ENCODE peak calls at places on chromosome 20, in six cellular contexts. One of them, this sample, is unnamed.

GRCh38 chr20:20237093-20237959 is 130.6 kb upstream of the INSM1 start:
- DNase-seq in GM12865: peak; percentile 59
- DNase-seq in mammary epithelial cell: peak; percentile 29
- DNase-seq in foreskin fibroblast: peak; percentile 1
- DNase-seq in OCI-LY7: peak; percentile 41
- DNase-seq in uterus: no peak
- DNase-seq in this sample: no peak

GRCh38 chr20:44187054-44187762 is at the start of gene JPH2:
- DNase-seq in uterus: peak; percentile 87
- DNase-seq in OCI-LY7: no peak
- DNase-seq in mammary epithelial cell: peak; percentile 83
- DNase-seq in foreskin fibroblast: peak; percentile 72
- DNase-seq in GM12865: no peak
- DNase-seq in this sample: no peak

GRCh38 chr20:59268827-59269226 is 31.6 kb upstream of the EDN3 start:
- DNase-seq in OCI-LY7: no peak
- DNase-seq in foreskin fibroblast: no peak
- DNase-seq in GM12865: no peak
- DNase-seq in uterus: no peak
- DNase-seq in mammary epithelial cell: no peak
- DNase-seq in this sample: no peak

GRCh38 chr20:35738410-35739179 is 3.5 kb downstream of the RBM39 start:
- DNase-seq in GM12865: no peak
- DNase-seq in OCI-LY7: no peak
- DNase-seq in foreskin fibroblast: no peak
- DNase-seq in mammary epithelial cell: no peak
- DNase-seq in uterus: no peak
- DNase-seq in this sample: no peak

GRCh38 chr20:37686762-37687477 is 6.9 kb upstream of the CTNNBL1 start:
- DNase-seq in foreskin fibroblast: peak; percentile 52
- DNase-seq in uterus: no peak
- DNase-seq in OCI-LY7: no peak
- DNase-seq in GM12865: no peak
- DNase-seq in mammary epithelial cell: peak; percentile 59
- DNase-seq in this sample: no peak

GRCh38 chr20:37406010-37406998 is 60.4 kb downstream of the SRC start:
- DNase-seq in foreskin fibroblast: no peak
- DNase-seq in OCI-LY7: peak; percentile 41
- DNase-seq in uterus: no peak
- DNase-seq in mammary epithelial cell: peak; percentile 18
- DNase-seq in GM12865: peak; percentile 77
- DNase-seq in this sample: no peak

GRCh38 chr20:59850018-59850641 is 83.3 kb downstream of the SYCP2 start:
- DNase-seq in uterus: no peak
- DNase-seq in OCI-LY7: peak; percentile 45
- DNase-seq in GM12865: peak; percentile 67
- DNase-seq in foreskin fibroblast: peak; percentile 12
- DNase-seq in mammary epithelial cell: no peak
- DNase-seq in this sample: peak; percentile 10

GRCh38 chr20:24442909-24443308 is 26.5 kb upstream of the SYNDIG1 start:
- DNase-seq in mammary epithelial cell: no peak
- DNase-seq in foreskin fibroblast: no peak
- DNase-seq in GM12865: no peak
- DNase-seq in OCI-LY7: no peak
- DNase-seq in uterus: no peak
- DNase-seq in this sample: no peak

GRCh38 chr20:278607-279571 is 11.7 kb downstream of the C20orf96 start:
- DNase-seq in uterus: peak; percentile 43
- DNase-seq in OCI-LY7: no peak
- DNase-seq in foreskin fibroblast: no peak
- DNase-seq in GM12865: no peak
- DNase-seq in mammary epithelial cell: no peak
- DNase-seq in this sample: no peak

GRCh38 chr20:62069741-62070216 is 4.1 kb upstream of the TAF4 start:
- DNase-seq in GM12865: no peak
- DNase-seq in OCI-LY7: no peak
- DNase-seq in mammary epithelial cell: no peak
- DNase-seq in uterus: peak; percentile 69
- DNase-seq in foreskin fibroblast: peak; percentile 69
- DNase-seq in this sample: peak; percentile 26

GRCh38 chr20:8855315-8855714 is 213.6 kb upstream of the PLCB4 start:
- DNase-seq in mammary epithelial cell: no peak
- DNase-seq in OCI-LY7: no peak
- DNase-seq in uterus: peak; percentile 42
- DNase-seq in GM12865: no peak
- DNase-seq in foreskin fibroblast: peak; percentile 50
- DNase-seq in this sample: no peak

GRCh38 chr20:59748555-59749292 is 144.4 kb downstream of the PHACTR3 start:
- DNase-seq in foreskin fibroblast: peak; percentile 23
- DNase-seq in mammary epithelial cell: no peak
- DNase-seq in uterus: peak; percentile 34
- DNase-seq in GM12865: no peak
- DNase-seq in OCI-LY7: no peak
- DNase-seq in this sample: no peak

GRCh38 chr20:6663104-6663503 is 104.4 kb upstream of the BMP2 start:
- DNase-seq in uterus: no peak
- DNase-seq in OCI-LY7: no peak
- DNase-seq in GM12865: peak; percentile 14
- DNase-seq in foreskin fibroblast: no peak
- DNase-seq in mammary epithelial cell: no peak
- DNase-seq in this sample: no peak

GRCh38 chr20:37877832-37878772 is 24.8 kb upstream of the VSTM2L start:
- DNase-seq in OCI-LY7: no peak
- DNase-seq in foreskin fibroblast: no peak
- DNase-seq in uterus: no peak
- DNase-seq in GM12865: no peak
- DNase-seq in mammary epithelial cell: no peak
- DNase-seq in this sample: no peak

GRCh38 chr20:25207149-25207959 is 11.8 kb downstream of the ENTPD6 start:
- DNase-seq in OCI-LY7: no peak
- DNase-seq in mammary epithelial cell: no peak
- DNase-seq in foreskin fibroblast: no peak
- DNase-seq in GM12865: no peak
- DNase-seq in uterus: no peak
- DNase-seq in this sample: no peak

GRCh38 chr20:53579266-53579580 is 14.4 kb downstream of the ZNF217 start:
- DNase-seq in GM12865: no peak
- DNase-seq in uterus: peak; percentile 46
- DNase-seq in mammary epithelial cell: no peak
- DNase-seq in OCI-LY7: no peak
- DNase-seq in foreskin fibroblast: no peak
- DNase-seq in this sample: no peak

GRCh38 chr20:34872604-34873224 is at the start of gene GGT7:
- DNase-seq in OCI-LY7: peak; percentile 88
- DNase-seq in foreskin fibroblast: peak; percentile 67
- DNase-seq in GM12865: peak; percentile 86
- DNase-seq in uterus: peak; percentile 79
- DNase-seq in mammary epithelial cell: peak; percentile 58
- DNase-seq in this sample: peak; percentile 44

GRCh38 chr20:44692932-44693476 is 22.2 kb upstream of the CCN5 start:
- DNase-seq in GM12865: no peak
- DNase-seq in mammary epithelial cell: peak; percentile 92
- DNase-seq in OCI-LY7: no peak
- DNase-seq in uterus: peak; percentile 84
- DNase-seq in foreskin fibroblast: peak; percentile 98
- DNase-seq in this sample: no peak

GRCh38 chr20:13995841-13996240 is 525 bp downstream of the MACROD2 start:
- DNase-seq in GM12865: no peak
- DNase-seq in mammary epithelial cell: peak; percentile 41
- DNase-seq in uterus: peak; percentile 17
- DNase-seq in OCI-LY7: no peak
- DNase-seq in foreskin fibroblast: no peak
- DNase-seq in this sample: no peak

DNA sequence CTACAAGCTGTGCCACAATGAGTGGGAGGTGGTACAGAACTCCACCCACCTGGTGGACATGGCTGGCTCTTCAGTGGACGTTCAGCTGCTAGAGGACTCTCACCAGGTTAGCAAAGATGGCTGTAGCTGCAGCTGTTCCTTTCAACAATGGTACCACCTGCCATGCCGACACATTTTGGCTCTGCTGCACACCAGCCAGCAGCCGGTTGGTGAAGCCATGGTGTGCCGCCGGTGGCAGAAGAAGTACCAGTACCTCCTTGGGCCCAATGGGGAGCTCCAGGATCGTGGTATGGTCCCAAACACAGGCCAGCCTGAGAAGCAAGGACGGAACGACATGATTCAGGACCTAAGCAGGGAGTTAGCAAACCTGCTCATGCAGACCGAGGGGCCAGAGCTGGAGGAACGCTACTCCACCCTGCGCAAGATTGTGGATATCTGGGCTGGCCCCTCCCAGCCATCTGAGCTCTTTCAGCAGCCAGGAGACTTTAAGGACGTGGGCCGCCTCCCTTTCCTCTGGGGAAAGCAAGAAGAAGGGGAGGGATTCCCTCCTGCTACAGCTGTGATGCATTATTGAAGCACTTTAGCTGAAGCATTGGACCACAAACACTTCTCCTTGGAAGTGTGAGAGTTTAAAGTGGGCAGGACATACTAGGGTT is 2.8 kb upstream of the ZSWIM1 start:
- DNase-seq in OCI-LY7: no peak
- DNase-seq in GM12865: no peak
- DNase-seq in uterus: no peak
- DNase-seq in foreskin fibroblast: no peak
- DNase-seq in mammary epithelial cell: no peak
- DNase-seq in this sample: peak; percentile 40
- H3K4me3 ChIP-seq in OCI-LY7: no peak overlapping the region
- H3K4me3 ChIP-seq in GM12865: no peak overlapping the region
- H3K4me3 ChIP-seq in uterus: no peak overlapping the region
- H3K4me3 ChIP-seq in foreskin fibroblast: no peak overlapping the region
- H3K4me3 ChIP-seq in mammary epithelial cell: no peak overlapping the region
- H3K4me3 ChIP-seq in this sample: no peak overlapping the region

GRCh38 chr20:52060794-52061714 is 130.5 kb downstream of the ZFP64 start:
- DNase-seq in uterus: no peak
- DNase-seq in GM12865: no peak
- DNase-seq in mammary epithelial cell: no peak
- DNase-seq in foreskin fibroblast: peak; percentile 13
- DNase-seq in OCI-LY7: no peak
- DNase-seq in this sample: no peak
- TF ChIP-seq CTCF in uterus: no peak
- TF ChIP-seq CTCF in GM12865: no peak
- TF ChIP-seq CTCF in mammary epithelial cell: peak; percentile 43
- TF ChIP-seq CTCF in foreskin fibroblast: peak; percentile 20
- TF ChIP-seq CTCF in OCI-LY7: no peak
- TF ChIP-seq CTCF in this sample: peak; percentile 33

GRCh38 chr20:48040051-48040450 is 254.8 kb upstream of the SULF2 start:
- DNase-seq in uterus: no peak
- DNase-seq in GM12865: no peak
- DNase-seq in foreskin fibroblast: no peak
- DNase-seq in mammary epithelial cell: no peak
- DNase-seq in OCI-LY7: no peak
- DNase-seq in this sample: no peak

GRCh38 chr20:48039514-48039913 is 254.2 kb upstream of the SULF2 start:
- DNase-seq in GM12865: no peak
- DNase-seq in mammary epithelial cell: no peak
- DNase-seq in uterus: no peak
- DNase-seq in OCI-LY7: no peak
- DNase-seq in foreskin fibroblast: no peak
- DNase-seq in this sample: no peak

GRCh38 chr20:48040491-48040890 is 255.2 kb upstream of the SULF2 start:
- DNase-seq in uterus: no peak
- DNase-seq in GM12865: no peak
- DNase-seq in OCI-LY7: no peak
- DNase-seq in mammary epithelial cell: no peak
- DNase-seq in foreskin fibroblast: no peak
- DNase-seq in this sample: no peak

GRCh38 chr20:48041078-48041780 is 255.9 kb upstream of the SULF2 start:
- DNase-seq in foreskin fibroblast: no peak
- DNase-seq in GM12865: no peak
- DNase-seq in OCI-LY7: no peak
- DNase-seq in uterus: peak; percentile 62
- DNase-seq in mammary epithelial cell: no peak
- DNase-seq in this sample: no peak

GRCh38 chr20:48042628-48043027 is 257.3 kb upstream of the SULF2 start:
- DNase-seq in GM12865: no peak
- DNase-seq in uterus: no peak
- DNase-seq in foreskin fibroblast: no peak
- DNase-seq in OCI-LY7: no peak
- DNase-seq in mammary epithelial cell: no peak
- DNase-seq in this sample: no peak
- H3K4me3 ChIP-seq in GM12865: no peak overlapping the region
- H3K4me3 ChIP-seq in uterus: no peak overlapping the region
- H3K4me3 ChIP-seq in foreskin fibroblast: no peak overlapping the region
- H3K4me3 ChIP-seq in OCI-LY7: no peak overlapping the region
- H3K4me3 ChIP-seq in mammary epithelial cell: no peak overlapping the region
- H3K4me3 ChIP-seq in this sample: no peak overlapping the region

GRCh38 chr20:57524511-57525176 is at the start of gene CTCFL:
- DNase-seq in uterus: no peak
- DNase-seq in mammary epithelial cell: no peak
- DNase-seq in OCI-LY7: no peak
- DNase-seq in foreskin fibroblast: no peak
- DNase-seq in GM12865: no peak
- DNase-seq in this sample: no peak

GRCh38 chr20:57526885-57527566 is 2.1 kb upstream of the CTCFL start:
- DNase-seq in mammary epithelial cell: no peak
- DNase-seq in OCI-LY7: no peak
- DNase-seq in GM12865: no peak
- DNase-seq in foreskin fibroblast: no peak
- DNase-seq in uterus: no peak
- DNase-seq in this sample: no peak

GRCh38 chr20:57527728-57528127 is 2.8 kb upstream of the CTCFL start:
- DNase-seq in foreskin fibroblast: no peak
- DNase-seq in GM12865: no peak
- DNase-seq in uterus: no peak
- DNase-seq in mammary epithelial cell: no peak
- DNase-seq in OCI-LY7: no peak
- DNase-seq in this sample: no peak

GRCh38 chr20:57525328-57526053 is 551 bp upstream of the CTCFL start:
- DNase-seq in uterus: no peak
- DNase-seq in mammary epithelial cell: no peak
- DNase-seq in foreskin fibroblast: no peak
- DNase-seq in OCI-LY7: no peak
- DNase-seq in GM12865: no peak
- DNase-seq in this sample: no peak

DNA sequence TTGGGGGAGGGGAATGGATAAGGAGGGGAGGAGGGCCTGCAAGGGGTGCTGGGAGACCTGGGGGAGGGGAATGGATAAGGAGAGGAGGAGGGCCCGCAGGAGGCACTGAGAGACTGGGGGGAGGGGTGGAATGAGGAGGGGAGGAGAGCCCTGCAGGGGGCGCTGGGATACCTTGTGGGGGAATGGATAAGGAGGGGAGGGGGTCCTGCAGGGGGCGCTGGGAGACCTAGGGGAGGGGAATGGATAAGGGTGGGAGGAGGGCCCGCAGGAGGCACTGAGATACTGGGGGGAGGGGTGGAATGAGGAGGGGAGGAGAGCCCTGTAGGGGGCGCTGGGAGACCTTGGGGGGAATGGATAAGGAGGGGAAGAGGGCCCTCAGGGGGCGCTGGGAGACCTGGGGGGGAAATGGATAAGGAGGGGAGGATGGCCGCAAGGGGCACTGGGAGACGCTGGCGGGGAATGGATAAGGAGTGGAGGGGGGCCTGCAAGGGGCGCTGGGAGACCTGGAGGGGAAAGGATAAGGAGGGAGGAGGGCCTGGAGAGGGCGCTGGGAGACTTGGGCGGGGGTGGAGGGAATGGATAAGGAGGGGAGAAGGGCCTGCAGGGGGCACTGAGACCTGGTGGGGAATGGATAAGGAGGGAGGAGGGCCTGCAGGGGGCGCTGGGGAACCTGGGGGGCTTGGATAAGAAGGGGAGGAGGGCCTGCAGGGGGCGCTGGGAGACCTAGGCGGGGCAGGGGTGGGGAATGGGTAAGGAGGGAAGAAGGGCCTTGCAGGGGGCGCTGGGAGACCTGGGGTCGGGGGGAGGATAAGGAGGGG is 1.3 kb upstream of the CTCFL start:
- DNase-seq in OCI-LY7: peak; percentile 45
- DNase-seq in GM12865: peak; percentile 28
- DNase-seq in uterus: no peak
- DNase-seq in foreskin fibroblast: no peak
- DNase-seq in mammary epithelial cell: no peak
- DNase-seq in this sample: no peak
- TF ChIP-seq CTCF in OCI-LY7: peak; percentile 77
- TF ChIP-seq CTCF in GM12865: no peak
- TF ChIP-seq CTCF in uterus: no peak
- TF ChIP-seq CTCF in foreskin fibroblast: no peak
- TF ChIP-seq CTCF in mammary epithelial cell: no peak
- TF ChIP-seq CTCF in this sample: peak; percentile 25

This sample was measured in HFF-Myc.